ENCODE peak calls at places on chromosome 20, in ten cellular contexts. W is endothelial cell; I is activated T-cell treated with anti-CD3 and anti-CD28 coated beads, Interleukin-2, amount 50 U/mL, for 4 hours; R is fibroblast of pulmonary artery; T is stimulated activated CD8-positive, alpha-beta memory T cell treated with anti-CD3 and anti-CD28 coated beads, Interleukin-15, amount 100 ng/mL, for 4 hours; O is GM20000; U is activated T-helper 1 cell treated with anti-CD3 and anti-CD28 coated beads, Interleukin-2, amount 50 U/mL, for 16 hours; B is heart right ventricle; K is T-helper 17 cell; A is LoVo. Y is an unnamed sample.

GRCh38 chr20:50724112-50724724 is 7.2 kb upstream of the PARD6B start:
- DNase-seq in I (no peak), O (no peak), U (no peak), K (no peak), B (no peak), A (no peak), R (no peak), T (no peak), W (no peak), Y (no peak)

GRCh38 chr20:44084891-44085290 is 102.1 kb downstream of the JPH2 start:
- DNase-seq in T (no peak), W (no peak), O (no peak), U (no peak), R (no peak), I (no peak), A (no peak), K (no peak), B (no peak), Y (no peak)

GRCh38 chr20:39632176-39632575 is 670.0 kb downstream of the DHX35 start:
- DNase-seq in A (no peak), B (no peak), R (no peak), I (no peak), T (no peak), O (no peak), K (no peak), W (no peak), U (no peak), Y (no peak)

GRCh38 chr20:44407402-44408184 is 52.1 kb downstream of the HNF4A start:
- DNase-seq in O (no peak), T (no peak), B (no peak), W (no peak), U (no peak), I (no peak), K (no peak), R (peak; percentile 10), A (peak; percentile 97), Y (no peak)

GRCh38 chr20:13790708-13791107 is 5.9 kb downstream of the NDUFAF5 start:
- DNase-seq in T (no peak), K (no peak), I (no peak), U (no peak), W (no peak), R (no peak), A (no peak), O (no peak), B (no peak), Y (no peak)

GRCh38 chr20:37661536-37661935 is 32.3 kb upstream of the CTNNBL1 start:
- DNase-seq in K (no peak), I (no peak), W (no peak), O (no peak), A (no peak), T (no peak), B (no peak), U (no peak), R (no peak), Y (no peak)

GRCh38 chr20:47370214-47370613 is 13.7 kb upstream of the ZMYND8 start:
- DNase-seq in R (no peak), B (no peak), U (no peak), I (no peak), O (no peak), A (no peak), W (no peak), T (no peak), K (no peak), Y (no peak)

GRCh38 chr20:61100489-61100888 is 151.6 kb upstream of the CDH4 start:
- DNase-seq in W (no peak), T (no peak), K (no peak), R (no peak), I (no peak), A (no peak), O (no peak), U (no peak), B (no peak), Y (no peak)

GRCh38 chr20:37351689-37352610 is 6.0 kb downstream of the SRC start:
- DNase-seq in B (no peak), T (no peak), A (no peak), W (no peak), U (no peak), R (no peak), K (no peak), O (no peak), I (no peak), Y (peak; percentile 9)

GRCh38 chr20:57881466-57882405 is 171.9 kb upstream of the PMEPA1 start:
- DNase-seq in O (no peak), R (no peak), A (no peak), T (no peak), I (no peak), U (no peak), B (no peak), W (no peak), K (no peak), Y (no peak)

GRCh38 chr20:53826090-53826489 is 232.5 kb upstream of the ZNF217 start:
- DNase-seq in W (no peak), O (no peak), B (no peak), A (no peak), U (no peak), K (no peak), R (no peak), T (no peak), I (no peak), Y (no peak)

GRCh38 chr20:53438368-53438767 is 155.3 kb downstream of the ZNF217 start:
- DNase-seq in B (no peak), K (no peak), A (no peak), O (no peak), R (no peak), U (no peak), W (no peak), T (no peak), I (no peak), Y (no peak)

GRCh38 chr20:57678340-57678739 is 31.5 kb downstream of the PMEPA1 start:
- DNase-seq in O (no peak), K (no peak), B (no peak), W (no peak), T (no peak), R (no peak), U (no peak), A (no peak), I (no peak), Y (peak; percentile 74)

GRCh38 chr20:4108495-4109306 is 93.3 kb upstream of the RNF24 start:
- DNase-seq in R (peak; percentile 93), K (peak; percentile 34), O (peak; percentile 83), W (peak; percentile 62), T (peak; percentile 28), A (peak; percentile 80), U (peak; percentile 29), I (peak; percentile 46), B (peak; percentile 32), Y (peak; percentile 74)

GRCh38 chr20:8854566-8854965 is 214.3 kb upstream of the PLCB4 start:
- DNase-seq in B (peak; percentile 47), I (no peak), O (no peak), T (no peak), K (no peak), W (peak; percentile 19), A (no peak), R (peak; percentile 77), U (no peak), Y (no peak)

GRCh38 chr20:61170521-61170920 is 81.5 kb upstream of the CDH4 start:
- DNase-seq in W (no peak), I (no peak), O (no peak), B (no peak), R (no peak), A (no peak), T (no peak), K (no peak), U (no peak), Y (no peak)

GRCh38 chr20:24462461-24463010 is 6.9 kb upstream of the SYNDIG1 start:
- DNase-seq in O (no peak), K (no peak), T (no peak), U (no peak), I (no peak), R (no peak), A (no peak), W (no peak), B (no peak), Y (no peak)